ENCODE peak calls at places on chromosomes 2 and 18, in ten cellular contexts. L, V, F, K, X, Q, A, Y, P and B are unnamed samples.

GRCh38 chr2:196088209-196088608 is 19.6 kb upstream of the DNAH7 start:
- DNase-seq in L (no peak), A (no peak), K (no peak), Y (no peak), X (no peak), P (no peak), V (no peak), F (no peak), Q (no peak), B (peak; percentile 56)

GRCh38 chr18:7616661-7617060 is 49.5 kb downstream of the PTPRM start:
- DNase-seq in F (no peak), X (no peak), P (no peak), L (no peak), Y (no peak), A (no peak), V (peak; percentile 86), Q (no peak), K (no peak), B (peak; percentile 34)

GRCh38 chr2:166375736-166376487 is at the start of gene SCN9A:
- DNase-seq in L (peak; percentile 80), A (peak; percentile 66), F (peak; percentile 59), P (peak; percentile 3), K (no peak), X (peak; percentile 92), Y (peak; percentile 79), Q (peak; percentile 46), V (peak; percentile 86), B (peak; percentile 41)

GRCh38 chr2:224802407-224802806 is 86.2 kb upstream of the CCDC195 start:
- DNase-seq in Y (no peak), F (no peak), X (no peak), P (no peak), L (no peak), V (no peak), A (no peak), K (no peak), Q (no peak), B (peak; percentile 73)

GRCh38 chr2:188952901-188953300 is 21.3 kb upstream of the COL3A1 start:
- DNase-seq in K (no peak), P (no peak), Q (no peak), A (no peak), L (no peak), Y (no peak), X (no peak), F (no peak), V (no peak), B (no peak)

GRCh38 chr2:189082576-189082975 is 97.0 kb downstream of the COL5A2 start:
- DNase-seq in X (no peak), A (peak; percentile 40), F (no peak), P (no peak), V (no peak), Q (no peak), Y (no peak), L (no peak), K (no peak), B (no peak)

GRCh38 chr2:240956161-240956934 is 42.1 kb upstream of the SNED1 start:
- DNase-seq in P (no peak), V (peak; percentile 30), A (no peak), F (no peak), L (no peak), Y (no peak), K (no peak), Q (no peak), X (no peak), B (no peak)

GRCh38 chr2:191252699-191253098 is 7.5 kb downstream of the MYO1B start:
- DNase-seq in P (no peak), A (no peak), F (no peak), K (no peak), V (no peak), Y (no peak), Q (no peak), L (no peak), X (no peak), B (no peak)

GRCh38 chr18:33062834-33063364 is 290.1 kb upstream of the KLHL14 start:
- DNase-seq in F (no peak), A (no peak), Y (no peak), X (no peak), V (no peak), L (no peak), Q (no peak), P (no peak), K (no peak), B (no peak)

GRCh38 chr2:165185633-165186032 is 18.2 kb downstream of the SCN3A start:
- DNase-seq in Y (no peak), Q (no peak), X (no peak), V (no peak), A (no peak), K (no peak), P (no peak), L (no peak), F (no peak), B (no peak)

GRCh38 chr2:219642064-219642444 is 14.6 kb downstream of the SLC4A3 start:
- DNase-seq in P (no peak), Y (no peak), V (no peak), K (no peak), X (no peak), Q (no peak), A (no peak), F (no peak), L (no peak), B (no peak)

GRCh38 chr2:134398300-134398699 is 144.4 kb downstream of the MGAT5 start:
- DNase-seq in L (no peak), K (no peak), F (peak; percentile 55), X (no peak), A (no peak), Q (no peak), V (no peak), P (no peak), Y (no peak), B (no peak)

GRCh38 chr2:109453596-109453995 is 160.2 kb downstream of the SEPTIN10 start:
- DNase-seq in L (no peak), F (no peak), Q (no peak), A (no peak), X (no peak), P (no peak), Y (no peak), V (no peak), K (no peak), B (no peak)

GRCh38 chr2:55779459-55780421 is 86.1 kb upstream of the PNPT1 start:
- DNase-seq in A (no peak), X (peak; percentile 94), K (no peak), Q (peak; percentile 66), P (no peak), L (no peak), F (peak; percentile 83), Y (no peak), V (no peak), B (peak; percentile 97)

GRCh38 chr2:236205867-236206645 is 37.9 kb upstream of the GBX2 start:
- DNase-seq in V (no peak), L (no peak), A (no peak), Y (no peak), F (no peak), Q (no peak), X (no peak), K (no peak), P (no peak), B (no peak)

GRCh38 chr2:28658369-28658768 is 93.3 kb upstream of the PPP1CB start:
- DNase-seq in K (no peak), P (no peak), Q (no peak), L (no peak), F (no peak), X (no peak), Y (no peak), V (no peak), A (no peak), B (peak; percentile 63)